ENCODE peak calls at places on chromosomes 4 and X, in four cellular contexts. One of them, this sample, is unnamed.

GRCh38 chr4:1309261-1310010 is 19.7 kb downstream of the MAEA start:
- DNase-seq in T-helper 2 cell: no peak
- DNase-seq in RWPE1: peak
- DNase-seq in endothelial cell of umbilical vein: peak
- DNase-seq in this sample: peak

GRCh38 chrX:135556055-135556454 is 35.6 kb downstream of the INTS6L start:
- DNase-seq in T-helper 2 cell: no peak
- DNase-seq in RWPE1: no peak
- DNase-seq in endothelial cell of umbilical vein: no peak
- DNase-seq in this sample: no peak

GRCh38 chr4:156774422-156774821 is 197.2 kb downstream of the PDGFC start:
- DNase-seq in endothelial cell of umbilical vein: no peak
- DNase-seq in RWPE1: peak
- DNase-seq in T-helper 2 cell: no peak
- DNase-seq in this sample: no peak

GRCh38 chr4:102501635-102502382 is 650 bp downstream of the NFKB1 start:
- DNase-seq in T-helper 2 cell: peak
- DNase-seq in endothelial cell of umbilical vein: peak
- DNase-seq in RWPE1: peak
- DNase-seq in this sample: peak

GRCh38 chr4:71052034-71052433 is 58.6 kb downstream of the DCK start:
- DNase-seq in RWPE1: no peak
- DNase-seq in T-helper 2 cell: no peak
- DNase-seq in endothelial cell of umbilical vein: no peak
- DNase-seq in this sample: no peak

GRCh38 chrX:103175944-103176753 is 38.8 kb upstream of the BEX4 start:
- DNase-seq in T-helper 2 cell: peak
- DNase-seq in endothelial cell of umbilical vein: peak
- DNase-seq in RWPE1: peak
- DNase-seq in this sample: peak

GRCh38 chr4:74400395-74400794 is 35.5 kb downstream of the EREG start:
- DNase-seq in endothelial cell of umbilical vein: no peak
- DNase-seq in RWPE1: no peak
- DNase-seq in T-helper 2 cell: no peak
- DNase-seq in this sample: no peak

GRCh38 chr4:10684631-10685030 is at the start of gene CLNK:
- DNase-seq in RWPE1: no peak
- DNase-seq in endothelial cell of umbilical vein: no peak
- DNase-seq in T-helper 2 cell: no peak
- DNase-seq in this sample: no peak

GRCh38 chrX:9369802-9370291 is 95.0 kb upstream of the TBL1X start:
- DNase-seq in T-helper 2 cell: no peak
- DNase-seq in endothelial cell of umbilical vein: no peak
- DNase-seq in RWPE1: no peak
- DNase-seq in this sample: no peak

GRCh38 chr4:36020351-36020750 is 224.0 kb downstream of the ARAP2 start:
- DNase-seq in endothelial cell of umbilical vein: no peak
- DNase-seq in RWPE1: peak
- DNase-seq in T-helper 2 cell: no peak
- DNase-seq in this sample: no peak

GRCh38 chrX:101417981-101418841 is 10.2 kb downstream of the HNRNPH2 start:
- DNase-seq in endothelial cell of umbilical vein: peak
- DNase-seq in T-helper 2 cell: peak
- DNase-seq in RWPE1: no peak
- DNase-seq in this sample: peak

This sample was measured in heart right ventricle.